ENCODE peak calls at places on chromosomes 2 and 18, in nine cellular contexts. L is KG1; Q is stimulated activated naive CD8-positive, alpha-beta T cell treated with anti-CD3 and anti-CD28 coated beads, Interleukin-15, Interleukin-2, amounts not matched to agents 100 U/mL and 50 U/mL, for 24 hours; F is naive B cell; Z is NCI-H1048; E is GM13977; X is SW480; R is germinal center; M is ureter. U is an unnamed sample.

GRCh38 chr2:190069936-190070696 is 7.6 kb upstream of the MSTN start:
- DNase-seq in E (peak; percentile 17), L (peak; percentile 33), R (peak; percentile 32), X (peak; percentile 61), M (no peak), Z (peak; percentile 26), Q (peak; percentile 15), F (peak; percentile 54), U (peak; percentile 74)

GRCh38 chr2:73018188-73018825 is 53.2 kb downstream of the SFXN5 start:
- DNase-seq in Z (no peak), X (no peak), Q (no peak), R (no peak), M (no peak), F (no peak), L (no peak), E (no peak), U (no peak)

GRCh38 chr2:142980246-142981068 is 103.0 kb downstream of the KYNU start:
- DNase-seq in F (peak; percentile 7), Z (no peak), L (no peak), E (peak; percentile 5), R (peak; percentile 12), M (no peak), Q (no peak), X (peak; percentile 26), U (no peak)

GRCh38 chr2:226898121-226898520 is 62.3 kb downstream of the RHBDD1 start:
- DNase-seq in L (no peak), E (no peak), Q (no peak), X (no peak), Z (no peak), M (no peak), R (no peak), F (no peak), U (no peak)

GRCh38 chr2:52210161-52210560 is 1178.2 kb upstream of the NRXN1 start:
- DNase-seq in L (no peak), Q (no peak), M (no peak), F (no peak), E (no peak), X (no peak), Z (no peak), R (no peak), U (no peak)

GRCh38 chr18:8084160-8084559 is 517.0 kb downstream of the PTPRM start:
- DNase-seq in L (peak; percentile 4), R (no peak), E (no peak), M (no peak), Q (no peak), Z (no peak), F (no peak), X (peak; percentile 7), U (peak; percentile 31)

GRCh38 chr18:38174594-38174993 is 609.0 kb upstream of the CELF4 start:
- DNase-seq in L (no peak), X (no peak), E (no peak), F (no peak), Z (no peak), Q (no peak), R (no peak), M (no peak), U (no peak)

GRCh38 chr2:31081497-31081896 is 56.7 kb downstream of the GALNT14 start:
- DNase-seq in X (no peak), M (no peak), Q (no peak), Z (no peak), R (no peak), L (no peak), F (no peak), E (no peak), U (no peak)

GRCh38 chr2:54619660-54620231 is 103.7 kb upstream of the EML6 start:
- DNase-seq in F (no peak), E (no peak), L (no peak), X (no peak), M (no peak), R (no peak), Z (no peak), Q (no peak), U (no peak)